ENCODE peak calls at places on chromosomes 16 and 17, in seven cellular contexts. P, S, H, Q, O, X and R are unnamed samples.

GRCh38 chr17:59914274-59914854 is 21.4 kb downstream of the RPS6KB1 start:
- DNase-seq in X (no peak), O (peak), P (peak), H (peak), Q (no peak), S (peak), R (no peak)

GRCh38 chr17:79987187-79987889 is 48.3 kb downstream of the TBC1D16 start:
- DNase-seq in P (no peak), X (no peak), H (no peak), O (no peak), S (peak), Q (no peak), R (no peak)

GRCh38 chr17:1373710-1374237 is 26.2 kb downstream of the YWHAE start:
- DNase-seq in H (no peak), O (no peak), P (no peak), S (no peak), X (no peak), Q (no peak), R (no peak)

GRCh38 chr16:53457670-53458069 is 23.4 kb downstream of the RBL2 start:
- DNase-seq in X (no peak), S (no peak), P (peak), H (peak), O (no peak), Q (no peak), R (peak)

GRCh38 chr16:31700200-31700529 is 172.5 kb downstream of the AHSP start:
- DNase-seq in P (no peak), S (peak), Q (no peak), H (no peak), O (peak), X (no peak), R (no peak)

GRCh38 chr16:80599466-80599865 is 58.7 kb downstream of the DYNLRB2 start:
- DNase-seq in P (no peak), O (no peak), Q (no peak), H (no peak), X (no peak), S (peak), R (no peak)

GRCh38 chr17:19409509-19409908 is 1.5 kb upstream of the RNF112 start:
- DNase-seq in S (peak), Q (no peak), H (no peak), O (no peak), X (no peak), P (no peak), R (no peak)

GRCh38 chr16:70432800-70433455 is 6.0 kb downstream of the ST3GAL2 start:
- DNase-seq in O (no peak), H (peak), Q (no peak), S (peak), X (no peak), P (no peak), R (no peak)

GRCh38 chr16:71526111-71526998 is at the start of gene CHST4:
- DNase-seq in S (peak), O (no peak), P (no peak), X (no peak), H (no peak), Q (no peak), R (no peak)

GRCh38 chr16:1183235-1183907 is 30.5 kb downstream of the CACNA1H start:
- DNase-seq in Q (no peak), P (no peak), H (no peak), S (peak), X (no peak), O (peak), R (no peak)

GRCh38 chr17:66467766-66468165 is 165.4 kb downstream of the PRKCA start:
- DNase-seq in P (no peak), O (no peak), H (no peak), Q (no peak), X (no peak), S (peak), R (no peak)

GRCh38 chr16:25716186-25716585 is 24.4 kb downstream of the HS3ST4 start:
- DNase-seq in H (no peak), X (no peak), O (no peak), P (no peak), S (no peak), Q (no peak), R (no peak)

GRCh38 chr16:84737658-84738057 is 37.9 kb downstream of the USP10 start:
- DNase-seq in P (no peak), O (no peak), X (no peak), Q (no peak), H (no peak), S (no peak), R (no peak)

GRCh38 chr16:26334218-26335111 is 642.7 kb downstream of the HS3ST4 start:
- DNase-seq in H (no peak), O (no peak), S (no peak), P (no peak), X (no peak), Q (no peak), R (no peak)